ENCODE peak calls at places on chromosomes 13 and 19, in six cellular contexts. F is esophagus squamous epithelium, K is NCI-H2171 treated with DMSO at 0.1 percent for 48 hours, M is left lung, J is adrenal gland, R is fibroblast of pulmonary artery. D is an unnamed sample.

GRCh38 chr13:37058801-37059135 is 720 bp downstream of the SUPT20H start:
- DNase-seq in R (no peak), K (peak), J (no peak), F (no peak), M (no peak), D (no peak)

GRCh38 chr19:38395381-38396127 is 7.1 kb downstream of the SPRED3 start:
- DNase-seq in R (no peak), F (no peak), K (no peak), M (no peak), J (no peak), D (no peak)

GRCh38 chr19:14459703-14460102 is 15.5 kb downstream of the PTGER1 start:
- DNase-seq in J (no peak), K (no peak), F (no peak), M (no peak), R (no peak), D (no peak)

GRCh38 chr19:17431417-17431816 is 11.6 kb downstream of the MVB12A start:
- DNase-seq in F (no peak), K (no peak), J (no peak), M (no peak), R (no peak), D (no peak)

GRCh38 chr13:99442273-99442895 is 58.9 kb upstream of the TM9SF2 start:
- DNase-seq in F (no peak), J (no peak), M (no peak), K (peak), R (peak), D (no peak)

GRCh38 chr19:21835429-21835809 is 563 bp downstream of the ZNF43 start:
- DNase-seq in F (no peak), R (no peak), M (peak), J (no peak), K (peak), D (no peak)

GRCh38 chr19:31334101-31334848 is 15.0 kb downstream of the TSHZ3 start:
- DNase-seq in R (peak), F (no peak), M (no peak), K (no peak), J (no peak), D (no peak)

GRCh38 chr19:18611327-18612050 is 1.2 kb upstream of the TMEM59L start:
- DNase-seq in F (no peak), M (no peak), R (no peak), J (no peak), K (peak), D (no peak)

GRCh38 chr19:11457115-11457514 is 21.7 kb downstream of the PRKCSH start:
- DNase-seq in J (no peak), K (no peak), M (peak), R (no peak), F (no peak), D (no peak)

GRCh38 chr13:49627831-49628652 is at the start of gene ARL11:
- DNase-seq in J (peak), M (peak), K (no peak), R (no peak), F (peak), D (no peak)

GRCh38 chr13:53460776-53461175 is 432.2 kb downstream of the OLFM4 start:
- DNase-seq in M (no peak), R (no peak), F (no peak), J (no peak), K (no peak), D (no peak)

GRCh38 chr13:77918391-77919261 is at the start of gene EDNRB:
- DNase-seq in K (peak), R (peak), J (peak), M (peak), F (no peak), D (no peak)

GRCh38 chr13:36345438-36346221 is 564 bp downstream of the SPART start:
- DNase-seq in R (peak), F (no peak), J (peak), M (peak), K (no peak), D (no peak)

GRCh38 chr13:101514695-101515275 is 62.3 kb downstream of the ITGBL1 start:
- DNase-seq in F (no peak), R (peak), K (peak), M (no peak), J (no peak), D (no peak)

GRCh38 chr13:85261757-85262346 is 537.4 kb downstream of the SLITRK6 start:
- DNase-seq in M (no peak), R (peak), F (no peak), K (peak), J (no peak), D (no peak)

GRCh38 chr19:35844482-35845214 is 7.7 kb downstream of the NPHS1 start:
- DNase-seq in F (no peak), J (no peak), K (no peak), M (peak), R (no peak), D (no peak)

D was measured in cerebellar nuclear complex.